ENCODE peak calls at places on chromosomes 4 and X, in four cellular contexts. U is WERI-Rb-1; I is GM23338; D is CD8-positive, alpha-beta T cell. N is an unnamed sample.

GRCh38 chr4:77817304-77818076 is 1.7 kb downstream of the CNOT6L start:
- DNase-seq in U (no peak), I (no peak), D (no peak), N (no peak)

GRCh38 chr4:40976343-40976742 is 226.6 kb downstream of the NSUN7 start:
- DNase-seq in U (peak), I (peak), D (no peak), N (no peak)

GRCh38 chr4:14264437-14264836 is 636.9 kb upstream of the BOD1L1 start:
- DNase-seq in U (peak), I (peak), D (no peak), N (no peak)

GRCh38 chr4:153209410-153209809 is 5.2 kb downstream of the TRIM2 start:
- DNase-seq in U (no peak), I (peak), D (no peak), N (no peak)

GRCh38 chr4:8267077-8267476 is 2.5 kb upstream of the HTRA3 start:
- DNase-seq in U (peak), I (peak), D (no peak), N (no peak)

GRCh38 chr4:80231180-80231579 is 33.9 kb downstream of the PRDM8 start:
- DNase-seq in U (no peak), I (no peak), D (no peak), N (no peak)

GRCh38 chrX:81336455-81337144 is 134.7 kb downstream of the SH3BGRL start:
- DNase-seq in U (no peak), I (no peak), D (no peak), N (no peak)

GRCh38 chrX:41276661-41277506 is 57.1 kb upstream of the DDX3X start:
- DNase-seq in U (no peak), I (peak), D (no peak), N (no peak)

GRCh38 chr4:137467537-137467936 is 64.8 kb downstream of the PCDH18 start:
- DNase-seq in U (no peak), I (no peak), D (no peak), N (no peak)

GRCh38 chr4:8831221-8832129 is 40.2 kb downstream of the HMX1 start:
- DNase-seq in U (peak), I (no peak), D (no peak), N (peak)

GRCh38 chr4:142532054-142532453 is 314.0 kb downstream of the INPP4B start:
- DNase-seq in U (no peak), I (peak), D (no peak), N (no peak)

GRCh38 chrX:133812382-133812781 is 173.0 kb downstream of the GPC3 start:
- DNase-seq in U (no peak), I (no peak), D (no peak), N (no peak)

GRCh38 chrX:71214152-71214551 is 8.9 kb upstream of the GJB1 start:
- DNase-seq in U (no peak), I (no peak), D (no peak), N (no peak)

GRCh38 chrX:115588180-115588579 is 27.2 kb downstream of the PLS3 start:
- DNase-seq in U (no peak), I (no peak), D (no peak), N (no peak)

GRCh38 chr4:127967141-127967775 is 2.1 kb downstream of the ABHD18 start:
- DNase-seq in U (no peak), I (no peak), D (no peak), N (no peak)

GRCh38 chr4:6760865-6761264 is 21.7 kb upstream of the KIAA0232 start:
- DNase-seq in U (no peak), I (no peak), D (no peak), N (no peak)

GRCh38 chr4:157713342-157713741 is 459.5 kb downstream of the GASK1B start:
- DNase-seq in U (peak), I (no peak), D (no peak), N (no peak)

GRCh38 chr4:2290488-2290887 is 28.6 kb upstream of the MXD4 start:
- DNase-seq in U (peak), I (no peak), D (no peak), N (peak)

GRCh38 chr4:139207873-139208403 is 30.9 kb upstream of the ELF2 start:
- DNase-seq in U (no peak), I (no peak), D (no peak), N (no peak)

GRCh38 chr4:155566241-155566823 is 100.3 kb upstream of the GUCY1A1 start:
- DNase-seq in U (no peak), I (no peak), D (no peak), N (no peak)

GRCh38 chr4:155569471-155569870 is 97.2 kb upstream of the GUCY1A1 start:
- DNase-seq in U (no peak), I (no peak), D (no peak), N (no peak)

GRCh38 chr4:155570661-155571060 is 96.0 kb upstream of the GUCY1A1 start:
- DNase-seq in U (no peak), I (no peak), D (no peak), N (no peak)

GRCh38 chr4:155569960-155570515 is 96.6 kb upstream of the GUCY1A1 start:
- DNase-seq in U (no peak), I (no peak), D (no peak), N (no peak)

DNA sequence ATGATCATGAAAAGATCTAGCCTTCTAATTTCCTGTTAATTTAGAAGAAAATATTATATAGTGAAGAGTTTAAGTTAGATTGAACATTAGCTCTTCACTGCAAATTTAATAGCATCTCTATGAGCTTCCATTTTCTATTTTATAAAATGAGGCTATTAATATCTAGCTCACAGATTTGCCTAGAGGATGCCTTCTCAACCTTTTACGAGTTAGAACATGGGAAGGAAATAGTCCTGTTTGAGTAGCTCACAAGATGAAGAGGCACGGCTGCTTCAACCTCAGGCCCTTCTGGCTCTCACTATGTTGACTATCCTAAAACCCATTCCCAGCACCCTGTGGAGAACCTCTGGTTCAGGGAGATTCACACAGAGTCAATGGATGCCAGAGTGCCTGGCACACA is 98.0 kb upstream of the GUCY1A1 start:
- DNase-seq in U (no peak), I (no peak), D (no peak), N (no peak)
- TF ChIP-seq CTCF in U (no peak), I (no peak), D (no peak), N (no peak)

GRCh38 chr4:56668267-56668666 is 12.8 kb downstream of the HOPX start:
- DNase-seq in U (peak), I (peak), D (no peak), N (no peak)
- TF ChIP-seq CTCF in U (peak), I (peak), D (no peak), N (peak)

GRCh38 chr4:76420311-76420710 is 630 bp downstream of the CCDC158 start:
- DNase-seq in U (no peak), I (peak), D (no peak), N (no peak)

GRCh38 chr4:76430519-76431388 is 4.3 kb upstream of the SHROOM3 start:
- DNase-seq in U (no peak), I (peak), D (no peak), N (no peak)

GRCh38 chr4:76420901-76421581 is at the start of gene CCDC158:
- DNase-seq in U (peak), I (peak), D (no peak), N (no peak)

GRCh38 chr4:76429636-76430035 is 5.4 kb upstream of the SHROOM3 start:
- DNase-seq in U (no peak), I (no peak), D (no peak), N (no peak)

DNA sequence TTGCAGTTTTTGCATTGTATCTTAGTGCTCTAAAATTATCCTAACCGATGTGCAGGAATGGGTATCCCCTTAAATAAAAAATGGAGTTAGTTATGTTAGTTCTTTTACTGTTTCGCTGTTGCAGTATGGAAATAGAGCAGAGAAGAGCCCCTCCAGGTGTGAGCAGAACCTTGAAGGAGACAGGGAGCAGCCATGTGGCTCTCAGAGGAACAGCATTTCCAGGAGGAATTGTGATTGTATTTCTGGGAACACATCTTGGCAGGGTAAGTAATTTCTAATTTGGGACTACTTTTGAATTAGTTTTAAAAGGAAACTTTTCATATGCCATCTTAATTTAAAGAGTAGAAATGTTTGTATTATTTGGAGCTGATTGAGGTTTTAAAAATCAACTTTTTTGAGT is 5.3 kb upstream of the CCDC158 start:
- DNase-seq in U (no peak), I (peak), D (no peak), N (no peak)
- TF ChIP-seq CTCF in U (peak), I (peak), D (no peak), N (no peak)

DNA sequence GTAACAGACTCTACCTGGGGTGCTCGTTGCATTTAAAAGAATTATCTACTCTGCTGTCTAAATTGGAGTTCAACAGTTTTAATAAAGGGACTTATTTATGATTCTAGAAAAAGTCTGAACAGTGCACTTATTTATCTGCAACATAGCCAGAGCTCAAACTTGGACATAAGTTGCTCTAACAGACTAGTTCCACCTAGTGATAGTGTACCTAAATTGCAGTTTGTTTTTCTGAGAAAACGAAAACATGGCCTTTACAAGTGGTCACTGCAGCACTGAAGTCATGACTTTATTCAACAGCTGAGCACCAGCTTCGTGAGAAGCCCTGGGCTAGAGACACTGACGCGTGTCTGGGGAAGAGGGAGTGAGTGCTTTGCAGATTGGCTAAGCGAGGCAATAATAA is 77.3 kb upstream of the IGSF1 start:
- DNase-seq in U (no peak), I (peak), D (no peak), N (no peak)
- TF ChIP-seq CTCF in U (peak), I (peak), D (no peak), N (no peak)

GRCh38 chrX:39613508-39613921 is 484.2 kb downstream of the BCOR start:
- DNase-seq in U (peak), I (peak), D (no peak), N (no peak)

GRCh38 chrX:39614680-39614998 is 483.1 kb downstream of the BCOR start:
- DNase-seq in U (no peak), I (no peak), D (no peak), N (no peak)

GRCh38 chrX:39613997-39614679 is 483.6 kb downstream of the BCOR start:
- DNase-seq in U (no peak), I (peak), D (no peak), N (no peak)

GRCh38 chrX:39609941-39610340 is 487.8 kb downstream of the BCOR start:
- DNase-seq in U (no peak), I (no peak), D (no peak), N (no peak)

GRCh38 chrX:39611468-39611867 is 486.3 kb downstream of the BCOR start:
- DNase-seq in U (no peak), I (no peak), D (no peak), N (no peak)
- TF ChIP-seq CTCF in U (no peak), I (no peak), D (no peak), N (no peak)

GRCh38 chr4:134935320-134935719 is 733.7 kb upstream of the PABPC4L start:
- DNase-seq in U (peak), I (peak), D (no peak), N (no peak)
- TF ChIP-seq CTCF in U (peak), I (peak), D (no peak), N (no peak)